ENCODE peak calls at places on chromosomes 5 and 9, in six cellular contexts. C is AG09309, G is neural crest cell, M is HCT116, J is mesothelial cell of epicardium, H is astrocyte of the cerebellum. E is an unnamed sample.

GRCh38 chr5:32017638-32018429 is 156.3 kb downstream of the GOLPH3 start:
- DNase-seq in C (no peak), G (no peak), M (no peak), J (no peak), H (peak; percentile 96), E (no peak)

GRCh38 chr5:103801681-103802080 is 239.1 kb upstream of the NUDT12 start:
- DNase-seq in C (no peak), G (no peak), M (no peak), J (no peak), H (peak; percentile 16), E (no peak)

GRCh38 chr5:52727568-52727967 is 60.1 kb upstream of the ITGA1 start:
- DNase-seq in C (peak; percentile 33), G (no peak), M (no peak), J (no peak), H (peak; percentile 18), E (no peak)

GRCh38 chr5:135235002-135235401 is 164.0 kb downstream of the MACROH2A1 start:
- DNase-seq in C (no peak), G (no peak), M (no peak), J (no peak), H (no peak), E (no peak)

GRCh38 chr9:117555964-117556629 is 141.2 kb upstream of the ASTN2 start:
- DNase-seq in C (no peak), G (peak; percentile 66), M (no peak), J (no peak), H (peak; percentile 8), E (peak; percentile 31)

GRCh38 chr9:129138476-129139232 is 27.4 kb downstream of the PTPA start:
- DNase-seq in C (peak; percentile 42), G (no peak), M (no peak), J (no peak), H (no peak), E (no peak)

GRCh38 chr5:31983851-31984250 is 190.3 kb downstream of the GOLPH3 start:
- DNase-seq in C (peak; percentile 11), G (no peak), M (no peak), J (no peak), H (no peak), E (no peak)

GRCh38 chr5:2749514-2750025 is 1.9 kb downstream of the IRX2 start:
- DNase-seq in C (no peak), G (no peak), M (no peak), J (no peak), H (no peak), E (no peak)

GRCh38 chr5:30152431-30152830 is 1041.1 kb upstream of the CDH6 start:
- DNase-seq in C (no peak), G (no peak), M (no peak), J (no peak), H (no peak), E (no peak)

GRCh38 chr9:96232539-96233241 is 69.3 kb downstream of the HSD17B3 start:
- DNase-seq in C (peak; percentile 8), G (peak; percentile 27), M (no peak), J (no peak), H (no peak), E (no peak)

GRCh38 chr5:97096096-97096648 is 46.2 kb downstream of the LIX1 start:
- DNase-seq in C (peak; percentile 14), G (no peak), M (no peak), J (no peak), H (peak; percentile 71), E (no peak)

GRCh38 chr9:31535659-31536058 is 848.8 kb upstream of the ACO1 start:
- DNase-seq in C (no peak), G (no peak), M (no peak), J (no peak), H (no peak), E (no peak)

GRCh38 chr9:108662935-108663334 is 192.9 kb downstream of the ACTL7B start:
- DNase-seq in C (no peak), G (no peak), M (no peak), J (no peak), H (no peak), E (no peak)

GRCh38 chr9:88672874-88673695 is 138.1 kb downstream of the NXNL2 start:
- DNase-seq in C (no peak), G (no peak), M (no peak), J (no peak), H (no peak), E (no peak)
- TF ChIP-seq CTCF in C (peak; percentile 3), G (no peak), M (no peak), J (no peak), H (no peak), E (no peak)

GRCh38 chr5:15993334-15993733 is 186.3 kb downstream of the MARCHF11 start:
- DNase-seq in C (peak; percentile 11), G (no peak), M (no peak), J (no peak), H (no peak), E (no peak)

GRCh38 chr5:15993934-15994333 is 185.7 kb downstream of the MARCHF11 start:
- DNase-seq in C (no peak), G (no peak), M (no peak), J (no peak), H (no peak), E (no peak)

GRCh38 chr5:15992918-15993317 is 186.7 kb downstream of the MARCHF11 start:
- DNase-seq in C (no peak), G (no peak), M (no peak), J (no peak), H (peak; percentile 22), E (no peak)

GRCh38 chr5:15991586-15991985 is 188.0 kb downstream of the MARCHF11 start:
- DNase-seq in C (no peak), G (no peak), M (no peak), J (no peak), H (no peak), E (no peak)

GRCh38 chr5:15995206-15996052 is 184.2 kb downstream of the MARCHF11 start:
- DNase-seq in C (peak; percentile 20), G (no peak), M (no peak), J (no peak), H (peak; percentile 45), E (no peak)
- TF ChIP-seq CTCF in C (peak; percentile 64), G (peak; percentile 72), M (no peak), J (peak; percentile 42), H (peak; percentile 65), E (peak; percentile 65)

DNA sequence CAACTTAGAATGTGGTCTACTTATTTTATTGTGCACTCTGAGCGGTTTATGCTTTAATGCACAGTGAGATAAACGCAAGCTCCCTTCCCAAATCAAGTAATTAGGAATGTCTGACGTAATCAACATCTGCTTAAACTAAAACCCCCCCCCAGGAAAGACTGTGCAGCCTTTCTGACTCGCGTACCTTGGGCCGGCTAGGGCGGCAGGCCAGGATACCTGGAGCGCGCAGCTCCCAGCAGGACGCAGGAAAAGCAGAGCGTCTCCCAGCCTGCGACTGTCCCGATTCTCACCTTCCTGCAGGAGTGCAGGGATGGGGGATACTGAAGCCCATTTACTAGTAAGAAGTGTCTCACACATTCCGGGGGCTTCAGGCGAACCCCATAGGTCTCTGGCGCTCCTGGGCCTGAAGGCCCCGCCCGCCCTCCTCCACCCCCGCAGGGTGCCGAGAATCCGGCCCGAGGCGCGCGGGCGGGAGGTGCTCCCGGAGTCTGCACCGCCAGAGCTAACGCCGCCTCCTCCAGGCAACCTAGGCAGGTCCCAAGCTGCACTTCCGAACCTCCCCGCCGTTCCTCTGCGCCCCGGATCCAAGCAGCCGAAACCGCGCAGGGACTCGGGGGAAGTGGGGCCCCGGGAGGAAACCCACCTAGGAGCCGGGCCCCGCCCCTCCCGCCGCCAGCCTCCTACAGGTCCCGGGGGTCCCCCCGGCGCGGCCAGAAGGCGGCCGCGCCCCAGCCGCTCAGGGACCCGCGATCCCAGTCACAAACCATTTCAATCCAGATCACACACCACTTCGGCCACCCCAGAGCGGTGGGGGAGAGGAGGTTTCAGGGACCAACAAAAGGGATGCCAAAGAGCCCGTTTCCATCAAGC is 1.4 kb downstream of the ROR2 start:
- DNase-seq in C (no peak), G (peak; percentile 45), M (peak; percentile 65), J (peak; percentile 62), H (no peak), E (peak; percentile 70)
- TF ChIP-seq CTCF in C (no peak), G (peak; percentile 56), M (peak; percentile 38), J (peak; percentile 37), H (peak; percentile 25), E (peak; percentile 52)

GRCh38 chr5:115600771-115601170 is 1.5 kb downstream of the TICAM2 start:
- DNase-seq in C (no peak), G (no peak), M (no peak), J (no peak), H (no peak), E (no peak)
- TF ChIP-seq CTCF in C (no peak), G (no peak), M (no peak), J (no peak), H (no peak), E (no peak)

E was measured in progenitor cell of endocrine pancreas.